ENCODE peak calls at places on chromosomes 11 and 22, in eight cellular contexts. F, S, H, G, M, Q, Z and E are unnamed samples. For H3K36me3, the result is how much of the 10 kb centered on the place peaks cover.

GRCh38 chr11:68461284-68461861 is 821 bp downstream of the PPP6R3 start:
- DNase-seq in H (peak), S (no peak), F (peak), Q (peak), Z (no peak), G (no peak), M (no peak), E (peak)

GRCh38 chr11:123457187-123457770 is 27.2 kb downstream of the GRAMD1B start:
- DNase-seq in Q (no peak), M (no peak), S (no peak), Z (no peak), F (no peak), G (no peak), H (no peak), E (no peak)

GRCh38 chr11:119759324-119759723 is 30.3 kb upstream of the NECTIN1 start:
- DNase-seq in G (no peak), F (peak), M (no peak), S (no peak), Z (no peak), H (no peak), Q (peak), E (no peak)

GRCh38 chr11:29171350-29171950 is 845.4 kb downstream of the KCNA4 start:
- DNase-seq in G (no peak), S (no peak), H (no peak), M (no peak), Q (no peak), Z (no peak), F (peak), E (no peak)

GRCh38 chr11:11909727-11910126 is 68.0 kb downstream of the USP47 start:
- DNase-seq in S (no peak), H (no peak), F (peak), Z (no peak), Q (no peak), G (no peak), M (no peak), E (no peak)

GRCh38 chr11:15842345-15842744 is 514.0 kb downstream of the SOX6 start:
- DNase-seq in Q (no peak), M (no peak), F (peak), H (no peak), Z (no peak), G (no peak), S (no peak), E (no peak)

GRCh38 chr11:57787920-57788716 is 26.5 kb downstream of the CTNND1 start:
- DNase-seq in S (no peak), H (no peak), G (peak), Z (no peak), Q (no peak), F (no peak), M (peak), E (no peak)

GRCh38 chr11:12318791-12319733 is 58.3 kb upstream of the PARVA start:
- DNase-seq in H (no peak), F (peak), S (no peak), M (no peak), Q (no peak), G (no peak), Z (no peak), E (no peak)

GRCh38 chr11:43419460-43419859 is 60.7 kb downstream of the TTC17 start:
- DNase-seq in Z (no peak), Q (no peak), H (peak), G (peak), M (peak), S (no peak), F (peak), E (no peak)

GRCh38 chr22:36201630-36202312 is at the start of gene APOL4:
- DNase-seq in Z (no peak), F (no peak), S (no peak), M (no peak), G (no peak), H (peak), Q (no peak), E (peak)

GRCh38 chr11:119999220-119999619 is 138.7 kb downstream of the TRIM29 start:
- DNase-seq in S (no peak), H (no peak), M (peak), Z (no peak), Q (no peak), F (no peak), G (no peak), E (no peak)

GRCh38 chr22:46732513-46732912 is 5.5 kb downstream of the CERK start:
- DNase-seq in M (no peak), F (no peak), G (no peak), H (no peak), S (no peak), Z (no peak), Q (no peak), E (no peak)

GRCh38 chr22:46734830-46735453 is 3.1 kb downstream of the CERK start:
- DNase-seq in M (no peak), H (peak), Z (peak), S (peak), Q (no peak), G (no peak), F (no peak), E (peak)

GRCh38 chr22:46730568-46731245 is 7.3 kb downstream of the CERK start:
- DNase-seq in Q (no peak), M (no peak), G (no peak), H (no peak), S (no peak), Z (no peak), F (no peak), E (no peak)

GRCh38 chr22:46731246-46732040 is 6.6 kb downstream of the CERK start:
- DNase-seq in S (peak), Z (no peak), Q (no peak), F (no peak), H (peak), G (peak), M (peak), E (peak)

DNA sequence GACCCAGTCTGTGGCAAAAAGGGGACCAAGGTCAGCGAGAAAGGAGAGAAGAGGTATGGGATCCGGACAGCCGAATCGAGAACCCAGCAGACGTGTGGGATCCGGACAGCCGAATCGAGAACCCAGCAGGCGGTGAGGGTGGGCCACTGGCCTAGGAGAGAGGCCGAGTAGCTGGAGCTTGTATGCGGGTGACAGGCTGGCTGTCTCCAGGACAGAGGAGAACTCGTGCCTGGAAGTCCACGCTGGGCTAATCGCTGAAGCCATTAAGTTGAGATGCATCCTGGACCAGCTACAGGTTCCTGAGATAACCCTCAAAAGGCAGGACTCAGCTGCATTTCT is 6.0 kb downstream of the CERK start:
- DNase-seq in S (peak), G (no peak), Q (no peak), Z (no peak), F (no peak), H (no peak), M (no peak), E (no peak)
- H3K4me3 ChIP-seq in S (no peak), G (peak), Q (no peak), Z (no peak), F (no peak), H (no peak), M (no peak), E (no peak)

GRCh38 chr22:37616205-37617083 is 7.8 kb downstream of the GGA1 start:
- DNase-seq in Z (no peak), F (no peak), H (no peak), Q (no peak), G (no peak), M (no peak), S (no peak), E (no peak)
- H3K36me3 ChIP-seq in Z (under half), F (under half), H (under half), Q (under half), G (under half), M (under half), S (under half), E (under half)

GRCh38 chr11:113907155-113907554 is 2.6 kb downstream of the HTR3B start:
- DNase-seq in G (no peak), F (no peak), Z (no peak), Q (no peak), M (no peak), H (no peak), S (no peak), E (no peak)

GRCh38 chr11:113906515-113906914 is 1.9 kb downstream of the HTR3B start:
- DNase-seq in Q (no peak), S (no peak), Z (no peak), F (no peak), M (no peak), H (peak), G (peak), E (peak)

GRCh38 chr11:113907681-113908080 is 3.1 kb downstream of the HTR3B start:
- DNase-seq in Z (no peak), M (no peak), H (no peak), S (no peak), Q (no peak), F (no peak), G (no peak), E (no peak)

GRCh38 chr11:113904379-113905101 is at the start of gene HTR3B:
- DNase-seq in G (no peak), Q (no peak), Z (no peak), H (no peak), S (no peak), M (no peak), F (no peak), E (no peak)

DNA sequence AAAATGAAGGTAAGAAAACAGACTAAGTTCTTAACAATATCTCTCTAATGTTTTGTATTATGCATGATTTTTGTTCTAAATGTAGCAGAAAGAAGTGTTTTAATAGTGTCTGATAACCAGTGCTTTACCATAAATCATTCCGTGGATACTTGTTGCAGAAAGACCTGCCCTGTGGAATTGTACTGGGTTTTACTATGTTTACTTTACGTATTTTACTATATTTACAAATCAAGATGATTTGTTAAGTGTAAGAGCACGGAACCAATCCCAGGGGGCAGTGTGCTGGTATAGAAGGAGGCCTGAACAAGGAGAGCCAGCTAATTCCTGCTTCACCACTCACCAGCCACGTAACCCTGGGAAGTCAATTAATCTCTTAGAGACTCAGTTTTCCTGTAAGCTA is 1.4 kb downstream of the HTR3B start:
- DNase-seq in M (peak), Q (no peak), H (peak), Z (no peak), G (peak), F (no peak), S (no peak), E (no peak)
- TF ChIP-seq CTCF in M (peak), Q (peak), H (peak), Z (no peak), G (peak), F (no peak), S (no peak), E (no peak)

GRCh38 chr11:74672956-74673895 is 58.0 kb downstream of the CHRDL2 start:
- DNase-seq in M (no peak), F (peak), Z (no peak), G (no peak), H (peak), S (no peak), Q (peak), E (peak)
- H3K4me3 ChIP-seq in M (no peak), F (no peak), Z (no peak), G (no peak), H (no peak), S (no peak), Q (no peak), E (no peak)

GRCh38 chr11:32563600-32563959 is 20.1 kb upstream of the EIF3M start:
- DNase-seq in S (no peak), F (no peak), H (no peak), M (no peak), Q (no peak), Z (no peak), G (no peak), E (no peak)
- H3K36me3 ChIP-seq in S (under half), F (under half), H (under half), M (under half), Q (under half), Z (under half), G (under half), E (under half)

DNA sequence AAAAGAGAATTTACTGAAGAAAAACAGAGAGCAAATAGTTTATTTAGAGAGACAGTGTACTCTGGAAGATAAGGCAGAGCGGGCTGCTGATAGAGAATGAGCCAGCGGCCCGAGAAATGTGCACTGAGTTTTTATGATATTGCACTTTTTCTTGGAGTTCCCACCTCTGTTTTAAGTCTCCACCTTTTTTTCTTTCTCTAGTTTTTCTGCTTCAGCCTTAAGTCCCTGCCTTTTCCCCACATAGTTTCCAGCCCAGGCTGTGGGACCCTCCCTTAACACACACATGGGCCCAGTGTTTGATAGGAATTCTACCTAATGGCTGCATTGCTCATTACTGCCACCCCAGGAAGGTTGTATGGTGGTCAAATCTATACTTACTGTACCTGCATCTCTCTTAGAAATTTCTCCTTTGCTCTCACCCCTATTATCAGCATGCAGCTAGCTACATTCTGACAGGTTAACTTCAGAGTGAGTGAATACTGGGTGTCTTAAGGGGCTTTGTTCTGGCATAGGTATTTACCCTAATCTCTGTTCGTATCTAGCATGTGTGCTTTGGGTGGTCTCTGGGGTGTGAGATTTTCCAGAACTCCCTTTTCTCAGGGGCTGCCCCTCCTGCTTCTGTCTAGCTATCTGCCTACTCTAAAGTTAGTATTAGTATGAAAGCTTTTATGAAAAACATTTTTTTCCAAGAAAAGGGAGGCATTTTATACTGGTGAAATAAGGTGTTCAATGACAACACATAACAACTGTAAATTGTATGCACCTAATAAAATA is 127.3 kb upstream of the TOP3B start:
- DNase-seq in Q (no peak), S (no peak), G (no peak), F (no peak), H (no peak), M (no peak), Z (no peak), E (no peak)
- TF ChIP-seq CTCF in Q (no peak), S (no peak), G (peak), F (no peak), H (no peak), M (peak), Z (no peak), E (no peak)

GRCh38 chr11:1251236-1251770 is 28.4 kb downstream of the MUC5B start:
- DNase-seq in M (no peak), Z (no peak), S (peak), H (no peak), Q (no peak), F (no peak), G (no peak), E (no peak)
- H3K4me3 ChIP-seq in M (no peak), Z (no peak), S (no peak), H (no peak), Q (no peak), F (no peak), G (no peak), E (no peak)

GRCh38 chr11:62593434-62594044 is 2.2 kb upstream of the TUT1 start:
- DNase-seq in F (peak), M (peak), S (peak), Z (peak), H (peak), G (peak), Q (peak), E (peak)

GRCh38 chr11:62591448-62592215 is at the start of gene TUT1:
- DNase-seq in S (peak), Q (peak), H (peak), F (peak), G (peak), M (peak), Z (peak), E (peak)

GRCh38 chr11:62592989-62593421 is 1.7 kb upstream of the TUT1 start:
- DNase-seq in S (peak), Q (no peak), Z (no peak), H (no peak), M (no peak), F (no peak), G (no peak), E (peak)

GRCh38 chr11:62592216-62592815 is 993 bp upstream of the TUT1 start:
- DNase-seq in M (no peak), F (no peak), Q (no peak), S (no peak), H (no peak), Z (no peak), G (no peak), E (no peak)

GRCh38 chr11:62588966-62589637 is 2.2 kb downstream of the TUT1 start:
- DNase-seq in F (no peak), Z (no peak), M (no peak), Q (peak), S (no peak), H (no peak), G (no peak), E (peak)
- H3K36me3 ChIP-seq in F (under half), Z (under half), M (under half), Q (under half), S (under half), H (under half), G (under half), E (under half)